ENCODE peak calls at places on chromosomes 5 and 9, in four cellular contexts. G is GM19239, S is EL, Z is progenitor cell of endocrine pancreas. D is an unnamed sample.

GRCh38 chr9:90774682-90775081 is 26.9 kb upstream of the SYK start:
- DNase-seq in G (peak), S (no peak), Z (no peak), D (no peak)

GRCh38 chr5:155004138-155004744 is 9.3 kb upstream of the KIF4B start:
- DNase-seq in G (no peak), S (peak), Z (no peak), D (no peak)

GRCh38 chr5:6753851-6754250 is 40.6 kb downstream of the TENT4A start:
- DNase-seq in G (no peak), S (no peak), Z (no peak), D (no peak)

GRCh38 chr5:6110441-6111005 is 267.8 kb downstream of the MED10 start:
- DNase-seq in G (no peak), S (no peak), Z (no peak), D (no peak)

GRCh38 chr5:1335540-1336095 is 9.3 kb downstream of the CLPTM1L start:
- DNase-seq in G (no peak), S (no peak), Z (no peak), D (no peak)

GRCh38 chr9:124810513-124811355 is 33.8 kb downstream of the OLFML2A start:
- DNase-seq in G (no peak), S (peak), Z (no peak), D (peak)

GRCh38 chr5:34865131-34865530 is 26.2 kb downstream of the TTC23L start:
- DNase-seq in G (no peak), S (no peak), Z (no peak), D (no peak)

GRCh38 chr5:149264432-149265069 is 7.1 kb upstream of the AFAP1L1 start:
- DNase-seq in G (no peak), S (no peak), Z (peak), D (no peak)

GRCh38 chr5:109191153-109191558 is 218.6 kb downstream of the PJA2 start:
- DNase-seq in G (no peak), S (peak), Z (no peak), D (peak)

GRCh38 chr9:70080481-70081119 is 37.0 kb downstream of the MAMDC2 start:
- DNase-seq in G (no peak), S (peak), Z (no peak), D (peak)

GRCh38 chr5:73454379-73455036 is 5.9 kb upstream of the FOXD1 start:
- DNase-seq in G (no peak), S (peak), Z (peak), D (peak)

GRCh38 chr5:66596791-66597757 is 881 bp downstream of the MAST4 start:
- DNase-seq in G (no peak), S (peak), Z (peak), D (peak)

GRCh38 chr9:36551868-36552267 is 20.8 kb upstream of the MELK start:
- DNase-seq in G (no peak), S (no peak), Z (no peak), D (no peak)